ENCODE peak calls at places on chromosomes 1 and 21, in ten cellular contexts. X is lower leg skin, V is body of pancreas, H is A549, B is heart left ventricle, L is uterus, T is adrenal gland, Q is IMR-90, O is stomach, W is ovary. N is an unnamed sample.

GRCh38 chr21:29072873-29073221 is 601 bp downstream of the CCT8 start:
- DNase-seq in W (no peak), X (no peak), L (no peak), H (peak; percentile 7), T (peak; percentile 28), B (no peak), O (no peak), Q (peak; percentile 38), V (no peak), N (no peak)

GRCh38 chr21:35438643-35439404 is 389.7 kb upstream of the RUNX1 start:
- DNase-seq in X (no peak), O (peak; percentile 60), T (no peak), W (no peak), H (no peak), L (no peak), V (peak; percentile 19), Q (peak; percentile 11), B (no peak), N (peak; percentile 35)

GRCh38 chr1:39065542-39065941 is 39.4 kb downstream of the NDUFS5 start:
- DNase-seq in B (no peak), X (no peak), W (no peak), V (no peak), O (no peak), T (no peak), Q (no peak), H (no peak), L (no peak), N (no peak)

GRCh38 chr1:215720121-215720520 is 153.0 kb downstream of the KCTD3 start:
- DNase-seq in L (no peak), H (no peak), Q (peak; percentile 49), B (no peak), V (no peak), X (no peak), O (no peak), W (no peak), T (no peak), N (no peak)

GRCh38 chr1:12095822-12096263 is 32.7 kb downstream of the TNFRSF8 start:
- DNase-seq in X (no peak), L (no peak), T (no peak), H (peak; percentile 55), O (no peak), W (no peak), B (no peak), V (no peak), Q (peak; percentile 45), N (no peak)

GRCh38 chr1:176791911-176792310 is 328.9 kb downstream of the PAPPA2 start:
- DNase-seq in H (no peak), O (no peak), X (no peak), V (no peak), B (no peak), Q (no peak), T (no peak), L (no peak), W (no peak), N (no peak)

GRCh38 chr1:31441073-31441472 is 28.1 kb downstream of the SERINC2 start:
- DNase-seq in V (no peak), Q (no peak), B (no peak), H (no peak), L (no peak), W (no peak), X (no peak), T (no peak), O (no peak), N (no peak)

GRCh38 chr1:100397681-100398080 is 45.4 kb downstream of the CDC14A start:
- DNase-seq in X (no peak), H (no peak), T (no peak), Q (no peak), V (no peak), O (no peak), B (no peak), L (no peak), W (no peak), N (no peak)

GRCh38 chr1:20555758-20556120 is 3.4 kb downstream of the FAM43B start:
- DNase-seq in Q (no peak), T (no peak), O (no peak), B (no peak), W (no peak), V (no peak), L (no peak), X (no peak), H (no peak), N (no peak)

GRCh38 chr1:165329104-165329503 is 27.4 kb downstream of the LMX1A start:
- DNase-seq in B (no peak), Q (no peak), W (no peak), X (no peak), O (no peak), L (no peak), V (no peak), H (no peak), T (no peak), N (no peak)

GRCh38 chr21:44871576-44872265 is 1.8 kb downstream of the PTTG1IP start:
- DNase-seq in Q (peak; percentile 77), V (peak; percentile 58), H (peak; percentile 39), B (peak; percentile 27), W (peak; percentile 19), X (no peak), T (peak; percentile 63), O (peak; percentile 68), L (peak; percentile 39), N (peak; percentile 76)

GRCh38 chr21:44872266-44872567 is 1.3 kb downstream of the PTTG1IP start:
- DNase-seq in L (no peak), W (no peak), H (no peak), V (no peak), X (no peak), Q (no peak), B (no peak), T (no peak), O (no peak), N (no peak)

GRCh38 chr21:44874240-44874496 is 678 bp upstream of the PTTG1IP start:
- DNase-seq in O (no peak), B (no peak), H (no peak), X (no peak), Q (no peak), L (no peak), T (no peak), V (no peak), W (no peak), N (no peak)

GRCh38 chr21:44873356-44874239 is at the start of gene PTTG1IP:
- DNase-seq in W (peak; percentile 99), V (peak; percentile 98), H (peak; percentile 95), Q (peak; percentile 94), B (peak; percentile 99), L (peak; percentile 98), X (peak; percentile 100), O (peak; percentile 100), T (peak; percentile 98), N (peak; percentile 99)

DNA sequence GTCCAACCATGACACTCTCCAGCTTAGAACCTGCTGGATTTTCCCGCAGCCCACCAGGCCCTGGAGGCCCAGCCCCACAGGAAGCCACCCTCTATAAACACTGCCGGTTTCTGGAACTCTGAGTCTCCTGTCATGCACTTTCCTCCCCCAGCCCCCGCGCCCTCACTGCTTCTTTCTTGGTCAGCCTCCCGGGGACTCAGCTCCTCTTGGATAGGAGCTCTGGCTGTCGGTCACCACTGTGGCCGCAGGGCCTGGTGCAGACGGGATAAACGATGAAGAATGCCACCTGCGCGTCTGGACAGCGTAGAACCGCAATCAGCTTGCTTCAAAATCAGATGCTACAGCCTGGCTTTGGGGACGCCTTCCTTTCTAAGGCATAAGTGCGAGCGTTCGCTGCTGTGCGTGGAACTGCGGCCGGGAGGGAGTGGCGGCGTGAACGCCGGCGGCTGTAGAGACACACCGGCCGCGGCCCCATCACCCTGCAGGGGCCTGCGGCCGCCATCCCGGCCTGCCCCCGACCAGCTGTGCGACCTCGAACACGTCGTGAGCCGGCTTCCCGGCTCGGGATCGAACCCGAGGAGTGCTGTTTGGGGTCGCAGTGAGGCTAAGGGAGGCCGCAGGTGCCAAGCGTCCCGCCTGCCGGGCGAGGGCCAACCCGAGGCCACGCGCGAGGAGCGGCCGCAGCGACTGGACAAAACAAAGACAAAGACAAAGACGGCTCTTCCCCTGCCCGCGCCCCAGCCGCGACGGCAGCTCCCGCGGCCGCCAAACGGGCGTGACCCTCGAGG is 728 bp downstream of the PTTG1IP start:
- DNase-seq in Q (peak; percentile 46), B (peak; percentile 48), W (peak; percentile 55), X (no peak), T (peak; percentile 74), H (no peak), O (peak; percentile 38), V (peak; percentile 56), L (peak; percentile 34), N (peak; percentile 44)
- H3K4me3 ChIP-seq in Q (peak overlapping the region; percentile 90), B (peak overlapping the region; percentile 93), W (peak overlapping the region; percentile 60), X (peak overlapping the region; percentile 86), T (peak overlapping the region; percentile 99), H (peak overlapping the region; percentile 86), O (peak overlapping the region; percentile 98), V (peak overlapping the region; percentile 95), L (peak overlapping the region; percentile 66), N (peak overlapping the region; percentile 82)

GRCh38 chr1:72283204-72284083 is 1.1 kb upstream of the NEGR1 start:
- DNase-seq in O (peak; percentile 52), Q (peak; percentile 67), W (peak; percentile 78), T (peak; percentile 65), L (peak; percentile 66), B (peak; percentile 78), H (peak; percentile 24), V (peak; percentile 64), X (peak; percentile 90), N (peak; percentile 60)
- TF ChIP-seq POLR2A in O (no peak), Q (no peak), W (peak; percentile 31), T (peak; percentile 40), L (no peak), B (peak; percentile 17), H (no peak), V (peak; percentile 37), X (no peak), N (peak; percentile 12)

DNA sequence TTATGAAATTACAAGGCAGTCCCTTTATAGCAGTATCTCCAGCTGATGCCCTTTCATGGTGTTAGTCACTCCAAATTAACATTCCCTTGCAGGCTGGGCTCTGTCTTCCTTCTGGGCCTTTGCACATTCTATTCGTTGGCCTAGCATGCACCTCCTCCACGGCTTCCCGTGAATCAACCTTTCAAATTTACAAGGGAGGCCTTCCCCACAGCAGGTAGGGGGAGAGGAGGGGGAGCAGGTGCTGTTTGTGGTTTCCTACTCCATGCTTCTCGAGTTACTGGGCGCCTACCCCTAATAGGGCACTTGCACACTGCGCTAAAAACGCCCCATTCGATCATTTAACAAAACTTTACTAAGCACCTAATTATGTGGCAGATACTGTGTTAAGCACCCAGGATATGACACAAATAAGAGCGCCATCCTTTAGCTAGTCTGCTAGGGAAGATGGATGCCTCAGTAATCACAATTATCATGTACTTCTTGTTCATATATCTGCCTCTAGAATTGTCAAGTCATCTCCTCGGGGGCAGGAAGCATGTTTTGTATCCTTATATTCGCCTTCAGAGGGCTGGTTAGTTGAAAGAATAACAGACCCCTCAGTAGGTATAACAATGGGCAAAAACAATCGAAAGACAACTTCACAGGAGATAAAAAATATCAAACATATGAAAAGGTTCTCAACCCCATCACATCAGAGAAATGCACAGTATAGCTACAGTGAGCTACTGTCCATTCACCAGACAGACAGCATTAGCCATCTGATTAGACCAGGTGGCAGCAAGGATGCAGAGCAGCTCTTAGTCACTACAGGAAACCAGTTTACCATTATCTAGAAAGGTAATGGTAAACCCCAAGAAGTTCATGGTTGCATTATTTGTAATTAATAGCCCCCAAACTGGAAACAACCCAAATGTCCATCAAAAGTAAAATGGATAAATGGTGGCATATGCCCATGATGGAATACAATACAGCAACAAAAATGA is 1.7 kb upstream of the ADAR start:
- DNase-seq in O (no peak), L (no peak), X (no peak), Q (peak; percentile 36), B (no peak), T (no peak), H (no peak), V (no peak), W (no peak), N (peak; percentile 27)
- H3K4me3 ChIP-seq in O (no peak overlapping the region), L (no peak overlapping the region), X (no peak overlapping the region), Q (no peak overlapping the region), B (no peak overlapping the region), T (no peak overlapping the region), H (no peak overlapping the region), V (no peak overlapping the region), W (no peak overlapping the region), N (peak overlapping the region; percentile 66)

GRCh38 chr1:229410692-229411433 is 23.0 kb downstream of the ACTA1 start:
- DNase-seq in Q (peak; percentile 49), L (peak; percentile 80), V (peak; percentile 87), O (peak; percentile 71), H (peak; percentile 51), T (peak; percentile 91), W (peak; percentile 70), B (peak; percentile 80), X (no peak), N (peak; percentile 46)
- TF ChIP-seq POLR2A in Q (no peak), L (no peak), V (peak; percentile 27), O (no peak), H (no peak), T (peak; percentile 48), W (no peak), B (no peak), X (no peak), N (no peak)

N was measured in transverse colon.